ENCODE peak calls at places on chromosomes 5 and 9, in four cellular contexts. I, P, Y and Z are unnamed samples.
A peak's percentile ranks its signal among the peaks of the same experiment; 100 is the strongest.

GRCh38 chr9:137742698-137743097 is 123.9 kb downstream of the EHMT1 start:
- DNase-seq in I (peak; percentile 16), P (no peak), Y (peak; percentile 75), Z (no peak)

GRCh38 chr5:99037668-99038067 is 108.9 kb upstream of the CHD1 start:
- DNase-seq in I (no peak), P (no peak), Y (no peak), Z (no peak)

GRCh38 chr9:107070591-107070990 is 207.6 kb downstream of the ZNF462 start:
- DNase-seq in I (no peak), P (no peak), Y (no peak), Z (no peak)

GRCh38 chr5:172502969-172503368 is 48.6 kb upstream of the SH3PXD2B start:
- DNase-seq in I (no peak), P (peak; percentile 27), Y (peak; percentile 41), Z (no peak)

GRCh38 chr5:142514196-142514595 is 171.7 kb downstream of the FGF1 start:
- DNase-seq in I (no peak), P (no peak), Y (no peak), Z (no peak)

GRCh38 chr9:122180633-122181032 is 20.9 kb downstream of the MORN5 start:
- DNase-seq in I (peak; percentile 88), P (peak; percentile 47), Y (no peak), Z (peak; percentile 58)

GRCh38 chr5:157161996-157162395 is 4.1 kb downstream of the GARIN3 start:
- DNase-seq in I (no peak), P (no peak), Y (no peak), Z (no peak)

GRCh38 chr5:149298857-149299404 is 27.3 kb downstream of the AFAP1L1 start:
- DNase-seq in I (no peak), P (no peak), Y (no peak), Z (no peak)

GRCh38 chr5:131854134-131854533 is 57.3 kb upstream of the FNIP1 start:
- DNase-seq in I (peak; percentile 10), P (no peak), Y (no peak), Z (no peak)

GRCh38 chr5:43215073-43215631 is 23.1 kb downstream of the NIM1K start:
- DNase-seq in I (no peak), P (no peak), Y (no peak), Z (peak; percentile 81)
- TF ChIP-seq SMC3 in I (no peak), P (no peak), Y (no peak), Z (no peak)

DNA sequence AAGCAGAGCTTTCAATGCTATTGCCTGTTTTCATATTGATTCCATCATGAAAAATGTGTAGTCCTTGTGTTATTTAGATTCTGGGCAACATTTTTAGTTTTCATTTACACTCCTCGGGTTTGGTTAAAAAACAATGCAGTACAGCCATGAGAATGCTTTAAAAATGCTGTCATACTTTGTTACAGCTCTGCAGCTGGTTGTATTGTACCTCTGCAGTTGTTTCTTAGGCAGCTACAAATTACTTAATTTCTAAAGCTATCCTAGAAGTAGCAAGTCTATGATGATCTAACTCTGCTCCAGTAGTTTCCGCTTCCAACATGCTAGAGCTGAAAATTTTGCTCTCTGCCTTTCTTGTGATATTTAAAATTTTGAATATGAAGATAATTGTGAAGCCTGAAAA is 20.2 kb downstream of the SNX18 start:
- DNase-seq in I (no peak), P (no peak), Y (no peak), Z (no peak)
- TF ChIP-seq SMC3 in I (no peak), P (no peak), Y (no peak), Z (no peak)

DNA sequence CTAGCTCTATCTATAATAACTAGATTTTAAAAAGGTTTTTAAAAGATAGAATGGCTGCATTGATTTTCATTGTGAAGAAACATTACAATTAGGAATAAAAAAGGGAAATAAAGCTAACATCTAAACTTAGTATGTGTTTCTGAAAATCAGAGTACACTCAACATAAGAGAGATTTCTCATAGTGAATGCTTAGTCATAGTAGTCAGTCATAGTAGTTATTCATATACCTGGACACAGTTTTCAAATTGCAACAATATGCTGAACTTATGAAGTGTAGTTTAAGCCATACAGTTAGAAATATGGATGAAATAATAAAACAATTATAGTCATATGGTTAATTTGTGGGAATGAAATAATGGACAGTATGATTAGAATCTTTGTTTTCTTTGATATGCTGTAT is 273.0 kb upstream of the CTNND2 start:
- DNase-seq in I (no peak), P (no peak), Y (no peak), Z (no peak)
- TF ChIP-seq SMC3 in I (no peak), P (no peak), Y (no peak), Z (no peak)

GRCh38 chr9:114666841-114667240 is 9.2 kb upstream of the TEX53 start:
- DNase-seq in I (no peak), P (no peak), Y (no peak), Z (no peak)

GRCh38 chr9:114657705-114658104 is at the start of gene TEX53:
- DNase-seq in I (no peak), P (no peak), Y (no peak), Z (no peak)

GRCh38 chr9:114664181-114664580 is 6.6 kb upstream of the TEX53 start:
- DNase-seq in I (no peak), P (no peak), Y (no peak), Z (no peak)

GRCh38 chr9:114666441-114666840 is 8.8 kb upstream of the TEX53 start:
- DNase-seq in I (no peak), P (no peak), Y (no peak), Z (no peak)

GRCh38 chr9:114662081-114662989 is 4.7 kb upstream of the TEX53 start:
- DNase-seq in I (peak; percentile 33), P (peak; percentile 92), Y (peak; percentile 77), Z (peak; percentile 77)
- TF ChIP-seq SMC3 in I (peak; percentile 79), P (peak; percentile 83), Y (peak; percentile 67), Z (peak; percentile 65)

GRCh38 chr5:137997726-137998213 is 35.1 kb downstream of the FAM13B start:
- DNase-seq in I (peak; percentile 35), P (no peak), Y (no peak), Z (peak; percentile 31)
- TF ChIP-seq SMC3 in I (no peak), P (no peak), Y (no peak), Z (no peak)

GRCh38 chr5:137320056-137321045 is 178.8 kb downstream of the SPOCK1 start:
- DNase-seq in I (peak; percentile 51), P (peak; percentile 64), Y (peak; percentile 68), Z (peak; percentile 43)
- TF ChIP-seq SMC3 in I (peak; percentile 90), P (peak; percentile 90), Y (peak; percentile 81), Z (peak; percentile 60)

GRCh38 chr5:12242960-12243888 is 339.0 kb upstream of the CTNND2 start:
- DNase-seq in I (no peak), P (no peak), Y (no peak), Z (no peak)

GRCh38 chr5:12237837-12238575 is 333.8 kb upstream of the CTNND2 start:
- DNase-seq in I (no peak), P (no peak), Y (no peak), Z (no peak)
- TF ChIP-seq SMC3 in I (no peak), P (no peak), Y (no peak), Z (no peak)